ENCODE peak calls at places on chromosome 19, in ten cellular contexts. L, K, F, G, U, C, Z, W, M and R are unnamed samples.

GRCh38 chr19:4502282-4503223 is 15.7 kb downstream of the PLIN4 start:
- DNase-seq in L (no peak), K (no peak), F (no peak), G (peak), U (no peak), C (no peak), Z (no peak), W (no peak), M (no peak), R (no peak)

GRCh38 chr19:39845621-39846175 is 481 bp downstream of the FBL start:
- DNase-seq in L (peak), K (no peak), F (peak), G (no peak), U (no peak), C (peak), Z (no peak), W (no peak), M (no peak), R (no peak)

GRCh38 chr19:47107201-47107952 is 6.2 kb downstream of the ZC3H4 start:
- DNase-seq in L (no peak), K (no peak), F (no peak), G (no peak), U (no peak), C (no peak), Z (peak), W (no peak), M (no peak), R (no peak)

GRCh38 chr19:21308778-21309177 is 20.4 kb downstream of the ZNF708 start:
- DNase-seq in L (no peak), K (no peak), F (no peak), G (no peak), U (no peak), C (no peak), Z (no peak), W (no peak), M (no peak), R (no peak)

GRCh38 chr19:4077800-4078683 is 11.3 kb upstream of the ZBTB7A start:
- DNase-seq in L (peak), K (no peak), F (no peak), G (peak), U (peak), C (peak), Z (peak), W (peak), M (peak), R (peak)

GRCh38 chr19:19539738-19540703 is 2.0 kb downstream of the CILP2 start:
- DNase-seq in L (peak), K (peak), F (no peak), G (peak), U (no peak), C (peak), Z (peak), W (peak), M (no peak), R (no peak)

GRCh38 chr19:19218911-19219310 is 7.2 kb downstream of the NCAN start:
- DNase-seq in L (no peak), K (no peak), F (no peak), G (no peak), U (no peak), C (no peak), Z (no peak), W (no peak), M (no peak), R (no peak)

GRCh38 chr19:46442808-46443450 is 14.2 kb upstream of the PNMA8C start:
- DNase-seq in L (no peak), K (peak), F (no peak), G (no peak), U (no peak), C (no peak), Z (peak), W (no peak), M (no peak), R (no peak)

GRCh38 chr19:13146763-13147563 is 3.2 kb downstream of the STX10 start:
- DNase-seq in L (no peak), K (no peak), F (no peak), G (no peak), U (no peak), C (no peak), Z (peak), W (peak), M (peak), R (no peak)

GRCh38 chr19:1066748-1067340 is at the start of gene ARHGAP45:
- DNase-seq in L (peak), K (no peak), F (no peak), G (no peak), U (peak), C (peak), Z (peak), W (peak), M (peak), R (no peak)

GRCh38 chr19:45518469-45518826 is 11.2 kb downstream of the VASP start:
- DNase-seq in L (no peak), K (no peak), F (no peak), G (no peak), U (no peak), C (no peak), Z (peak), W (peak), M (no peak), R (no peak)

GRCh38 chr19:6010107-6010506 is 32.2 kb upstream of the RANBP3 start:
- DNase-seq in L (no peak), K (no peak), F (no peak), G (no peak), U (no peak), C (no peak), Z (no peak), W (no peak), M (no peak), R (no peak)

GRCh38 chr19:54803410-54803809 is at the start of gene KIR2DL4:
- DNase-seq in L (no peak), K (no peak), F (no peak), G (no peak), U (no peak), C (no peak), Z (no peak), W (peak), M (no peak), R (no peak)

GRCh38 chr19:55640043-55640576 is 692 bp upstream of the ZNF580 start:
- DNase-seq in L (peak), K (peak), F (no peak), G (peak), U (no peak), C (peak), Z (peak), W (peak), M (no peak), R (no peak)

GRCh38 chr19:46944918-46945628 is 74.6 kb upstream of the NPAS1 start:
- DNase-seq in L (no peak), K (no peak), F (no peak), G (peak), U (peak), C (peak), Z (no peak), W (peak), M (no peak), R (no peak)

DNA sequence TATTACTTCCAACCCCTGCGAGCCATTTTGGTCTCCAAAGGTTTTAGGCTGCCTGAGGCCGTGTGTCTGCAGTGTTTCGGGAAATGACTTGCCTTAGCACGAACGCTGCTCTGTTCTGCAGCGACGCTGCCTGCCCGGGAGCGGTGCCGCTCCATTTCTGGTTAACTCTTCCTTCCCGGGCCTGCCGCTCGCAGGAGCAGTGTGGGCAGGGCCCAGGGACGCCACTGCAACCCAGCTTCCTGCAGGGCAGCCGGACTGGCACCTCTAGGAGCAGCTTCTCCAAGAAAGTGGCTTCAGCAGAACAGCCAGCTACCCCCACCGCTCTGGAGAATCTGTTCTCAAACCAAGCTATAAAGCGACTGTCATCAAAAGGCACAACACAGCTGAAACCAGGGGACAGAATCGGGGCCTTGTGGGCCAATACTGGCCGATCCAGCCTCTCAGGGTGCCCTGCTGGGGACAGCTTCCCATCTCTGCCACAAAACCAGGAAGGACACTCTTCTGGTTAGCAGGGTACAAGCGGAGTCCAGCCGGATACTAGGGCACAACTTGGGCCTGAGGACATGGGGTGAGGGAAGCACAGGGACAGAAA is 72.2 kb downstream of the KCTD15 start:
- DNase-seq in L (no peak), K (peak), F (no peak), G (peak), U (no peak), C (peak), Z (peak), W (peak), M (no peak), R (peak)
- TF ChIP-seq POLR2AphosphoS5 in L (no peak), K (peak), F (no peak), G (no peak), U (no peak), C (no peak), Z (no peak), W (no peak), M (no peak), R (no peak)

DNA sequence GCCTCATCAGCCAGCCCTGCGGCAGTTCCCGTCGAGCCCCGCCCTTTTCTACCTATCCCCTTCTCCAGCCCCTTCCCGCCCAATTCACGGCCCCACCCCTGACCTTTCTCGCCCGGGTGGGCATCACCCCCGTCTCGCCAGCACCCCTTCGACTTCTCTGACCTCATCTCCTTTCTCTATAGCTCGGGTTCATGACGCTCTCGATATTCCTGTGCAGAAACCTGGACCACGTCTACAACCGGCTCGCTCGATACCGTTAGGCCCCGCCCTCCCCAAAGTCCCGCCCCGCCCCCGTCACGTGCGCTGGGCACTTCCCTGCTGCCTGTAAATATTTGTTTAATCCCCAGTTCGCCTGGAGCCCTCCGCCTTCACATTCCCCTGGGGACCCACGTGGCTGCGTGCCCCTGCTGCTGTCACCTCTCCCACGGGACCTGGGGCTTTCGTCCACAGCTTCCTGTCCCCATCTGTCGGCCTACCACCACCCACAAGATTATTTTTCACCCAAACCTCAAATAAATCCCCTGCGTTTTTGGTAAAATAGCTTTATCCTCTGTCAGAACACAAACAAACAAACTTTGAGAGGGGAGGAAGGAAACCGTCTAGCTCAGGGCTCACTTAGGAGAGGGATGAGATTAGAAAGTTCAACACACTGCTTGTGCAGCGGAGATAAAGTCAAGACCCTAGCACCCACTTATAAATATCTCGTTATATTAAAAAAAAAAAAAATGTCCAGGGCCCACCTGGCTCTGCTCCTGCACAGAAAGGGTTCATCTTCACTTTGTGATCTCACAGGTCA is 5.1 kb downstream of the CD37 start:
- DNase-seq in L (peak), K (peak), F (no peak), G (peak), U (peak), C (peak), Z (peak), W (peak), M (no peak), R (peak)
- H3K4me3 ChIP-seq in L (peak), K (peak), F (peak), G (peak), U (peak), C (peak), Z (peak), W (peak), M (no peak), R (peak)

GRCh38 chr19:36939153-36939552 is 23.0 kb downstream of the ZNF568 start:
- DNase-seq in L (no peak), K (no peak), F (no peak), G (no peak), U (no peak), C (peak), Z (no peak), W (no peak), M (no peak), R (no peak)
- TF ChIP-seq CTCF in L (peak), K (no peak), F (no peak), G (no peak), U (no peak), C (peak), Z (no peak), W (no peak), M (no peak), R (no peak)

GRCh38 chr19:17560205-17560595 is 4.8 kb downstream of the COLGALT1 start:
- DNase-seq in L (no peak), K (no peak), F (no peak), G (no peak), U (no peak), C (no peak), Z (no peak), W (no peak), M (no peak), R (no peak)
- TF ChIP-seq POLR2AphosphoS5 in L (no peak), K (no peak), F (no peak), G (no peak), U (no peak), C (no peak), Z (no peak), W (no peak), M (no peak), R (no peak)